ENCODE peak calls at places on chromosomes 13 and 19, in four cellular contexts. M is stimulated activated CD8-positive, alpha-beta memory T cell treated with anti-CD3 and anti-CD28 coated beads, Interleukin-2, amount 100 ng/mL, for 1 hour; I is heart left ventricle; C is stimulated activated CD4-positive, alpha-beta T cell treated with anti-CD3 and anti-CD28 coated beads, Interleukin-1b, Interleukin-23, amount 100 ng/mL, for 24 hours. V is an unnamed sample.

GRCh38 chr13:48478401-48478800 is 54.5 kb downstream of the RCBTB2 start:
- DNase-seq in M (no peak), I (no peak), C (no peak), V (no peak)

GRCh38 chr19:3111586-3112247 is 17.6 kb downstream of the GNA11 start:
- DNase-seq in M (no peak), C (no peak), I (no peak), V (no peak)

GRCh38 chr19:17202249-17202648 is 12.9 kb upstream of the USE1 start:
- DNase-seq in M (no peak), C (no peak), I (no peak), V (no peak)

GRCh38 chr19:48085077-48085476 is 25.5 kb downstream of the PLA2G4C start:
- DNase-seq in M (no peak), I (no peak), C (no peak), V (no peak)

GRCh38 chr19:40445945-40446784 is 2.0 kb upstream of the SERTAD3 start:
- DNase-seq in M (no peak), I (no peak), C (no peak), V (peak)

GRCh38 chr19:32928806-32929205 is 43.0 kb downstream of the CEP89 start:
- DNase-seq in M (no peak), I (no peak), C (no peak), V (no peak)

GRCh38 chr13:27300941-27301586 is 30.4 kb downstream of the RASL11A start:
- DNase-seq in C (no peak), I (no peak), M (no peak), V (no peak)

GRCh38 chr19:6267552-6268381 is 12.0 kb downstream of the MLLT1 start:
- DNase-seq in I (no peak), M (no peak), C (no peak), V (no peak)

GRCh38 chr19:19480688-19481087 is 34.7 kb downstream of the TSSK6 start:
- DNase-seq in M (no peak), I (no peak), C (no peak), V (no peak)

GRCh38 chr13:43300817-43301216 is 277.4 kb downstream of the DNAJC15 start:
- DNase-seq in C (no peak), I (no peak), M (no peak), V (no peak)

GRCh38 chr19:40348961-40349507 is 539 bp downstream of the PLD3 start:
- DNase-seq in I (no peak), C (no peak), M (no peak), V (no peak)

GRCh38 chr13:108944760-108945159 is 315.3 kb downstream of the MYO16 start:
- DNase-seq in C (no peak), I (no peak), M (no peak), V (no peak)

GRCh38 chr19:16204005-16204294 is 6.2 kb downstream of the AP1M1 start:
- DNase-seq in M (no peak), C (no peak), I (no peak), V (no peak)

GRCh38 chr19:38977445-38978314 is 2.1 kb upstream of the FBXO17 start:
- DNase-seq in M (no peak), C (no peak), I (no peak), V (no peak)

GRCh38 chr19:57161985-57162544 is 5.2 kb downstream of the DUXA start:
- DNase-seq in M (no peak), I (no peak), C (no peak), V (no peak)

GRCh38 chr19:44592451-44592890 is 20.9 kb upstream of the IGSF23 start:
- DNase-seq in I (peak), C (no peak), M (no peak), V (no peak)

V was measured in transverse colon.